ENCODE peak calls at places on chromosomes 4 and X, in six cellular contexts. F is coronary artery, V is heart left ventricle, C is cardiac muscle cell, P is lower lobe of right lung, R is psoas muscle. O is an unnamed sample.

GRCh38 chrX:22559506-22559905 is 286.8 kb downstream of the CBLL2 start:
- DNase-seq in F (no peak), V (no peak), C (no peak), P (no peak), R (no peak), O (no peak)

GRCh38 chrX:148337873-148338272 is 162.5 kb upstream of the AFF2 start:
- DNase-seq in F (no peak), V (no peak), C (no peak), P (no peak), R (no peak), O (no peak)

GRCh38 chr4:144820706-144821105 is 174.8 kb downstream of the HHIP start:
- DNase-seq in F (no peak), V (no peak), C (peak; percentile 84), P (no peak), R (no peak), O (no peak)

GRCh38 chr4:3442959-3443749 is 1.4 kb downstream of the HGFAC start:
- DNase-seq in F (no peak), V (no peak), C (peak; percentile 38), P (no peak), R (peak; percentile 56), O (peak; percentile 64)

GRCh38 chrX:105872921-105873320 is 50.6 kb downstream of the NRK start:
- DNase-seq in F (no peak), V (peak; percentile 4), C (peak; percentile 30), P (no peak), R (no peak), O (no peak)

GRCh38 chr4:86011117-86011516 is 348.7 kb downstream of the MAPK10 start:
- DNase-seq in F (no peak), V (no peak), C (peak; percentile 94), P (no peak), R (no peak), O (no peak)

GRCh38 chr4:8025668-8026067 is 86.0 kb upstream of the AFAP1 start:
- DNase-seq in F (no peak), V (no peak), C (no peak), P (no peak), R (no peak), O (no peak)

GRCh38 chr4:47855350-47855749 is 17.5 kb upstream of the CORIN start:
- DNase-seq in F (no peak), V (no peak), C (no peak), P (no peak), R (no peak), O (no peak)

GRCh38 chr4:42410446-42410845 is 13.2 kb downstream of the SHISA3 start:
- DNase-seq in F (no peak), V (no peak), C (no peak), P (no peak), R (no peak), O (no peak)

GRCh38 chr4:40192286-40193017 is 4.4 kb upstream of the RHOH start:
- DNase-seq in F (no peak), V (no peak), C (no peak), P (no peak), R (no peak), O (no peak)

GRCh38 chrX:155968106-155968714 is 29.3 kb upstream of the IL9R start:
- DNase-seq in F (no peak), V (no peak), C (no peak), P (no peak), R (no peak), O (no peak)

GRCh38 chrX:54452920-54453319 is 12.7 kb downstream of the TSR2 start:
- DNase-seq in F (no peak), V (no peak), C (peak; percentile 12), P (no peak), R (no peak), O (no peak)

GRCh38 chr4:125085-125820 is 952 bp downstream of the ZNF718 start:
- DNase-seq in F (no peak), V (peak; percentile 25), C (peak; percentile 37), P (peak; percentile 66), R (peak; percentile 34), O (peak; percentile 76)

GRCh38 chrX:47608130-47608810 is 11.4 kb downstream of the SYN1 start:
- DNase-seq in F (no peak), V (no peak), C (no peak), P (no peak), R (no peak), O (no peak)

GRCh38 chr4:78691333-78691732 is 84.8 kb upstream of the BMP2K start:
- DNase-seq in F (no peak), V (no peak), C (peak; percentile 38), P (no peak), R (no peak), O (no peak)

GRCh38 chr4:4578981-4579380 is 37.1 kb upstream of the STX18 start:
- DNase-seq in F (no peak), V (no peak), C (no peak), P (no peak), R (no peak), O (no peak)

GRCh38 chrX:154729439-154729838 is 21.4 kb downstream of the GAB3 start:
- DNase-seq in F (no peak), V (no peak), C (no peak), P (no peak), R (no peak), O (no peak)

GRCh38 chrX:154727418-154728323 is 23.2 kb downstream of the GAB3 start:
- DNase-seq in F (no peak), V (peak; percentile 68), C (peak; percentile 80), P (peak; percentile 51), R (peak; percentile 67), O (peak; percentile 40)

GRCh38 chrX:154728791-154729190 is 22.1 kb downstream of the GAB3 start:
- DNase-seq in F (no peak), V (no peak), C (no peak), P (no peak), R (no peak), O (no peak)

GRCh38 chrX:154721155-154721554 is 29.7 kb downstream of the GAB3 start:
- DNase-seq in F (no peak), V (no peak), C (no peak), P (no peak), R (no peak), O (no peak)

DNA sequence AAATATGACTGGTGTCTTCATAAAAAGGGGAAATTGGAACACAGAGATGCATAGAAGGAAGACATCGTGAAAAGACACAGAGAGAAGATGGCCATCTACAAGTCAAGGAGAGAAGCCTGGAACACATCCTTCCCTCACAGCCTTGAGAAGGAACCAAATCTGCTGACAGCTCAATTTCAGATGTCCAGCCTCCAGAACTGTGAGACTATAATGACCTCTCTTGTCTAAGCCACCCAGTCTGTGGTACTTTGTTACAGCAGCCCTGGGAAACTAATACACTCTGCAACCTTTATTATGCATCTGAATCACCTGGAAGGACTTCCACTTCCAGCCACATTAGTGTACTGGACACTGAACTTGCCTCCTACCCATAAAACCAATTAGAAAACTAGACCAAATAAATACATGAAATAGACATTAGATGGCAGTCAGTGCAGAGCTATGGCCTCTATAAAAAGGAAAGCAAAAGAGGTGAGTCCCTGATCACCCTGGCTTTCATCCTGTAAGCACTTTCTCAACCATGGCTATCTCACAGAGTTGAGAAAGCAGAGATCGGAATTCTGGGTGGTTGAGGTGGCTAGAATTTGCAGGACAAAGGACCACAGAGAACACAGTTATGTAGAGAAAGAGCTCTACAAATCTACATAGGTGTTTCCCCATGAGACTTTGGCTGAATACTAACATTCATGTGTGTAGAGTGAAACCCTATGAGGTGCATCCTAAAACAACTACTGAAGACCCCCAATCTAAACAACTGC is 25.7 kb downstream of the GAB3 start:
- DNase-seq in F (no peak), V (no peak), C (no peak), P (no peak), R (no peak), O (no peak)
- TF ChIP-seq CTCF in F (no peak), V (no peak), C (no peak), P (no peak), R (no peak), O (no peak)

DNA sequence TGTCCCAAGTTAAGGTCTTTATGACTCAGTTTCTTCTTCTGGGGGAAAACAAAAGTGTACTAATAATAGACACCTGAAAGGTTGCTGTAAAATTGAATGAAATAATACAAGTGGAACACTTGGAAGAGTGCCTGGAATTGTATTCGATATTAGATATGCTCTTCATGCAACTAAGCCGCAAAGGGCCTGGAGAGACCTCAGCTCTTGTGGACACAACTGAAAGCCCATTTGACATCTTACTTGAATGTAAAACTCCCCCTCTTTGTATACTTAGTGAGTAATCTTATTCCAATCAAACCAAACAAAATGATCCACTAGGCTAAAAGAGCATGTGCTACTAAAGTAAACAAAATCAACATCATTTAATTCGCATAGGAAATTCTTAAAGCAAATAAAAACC is 516 bp upstream of the MAP9 start:
- DNase-seq in F (no peak), V (no peak), C (peak; percentile 38), P (no peak), R (no peak), O (no peak)
- H3K27ac ChIP-seq in F (no peak overlapping the region), V (no peak overlapping the region), C (no peak overlapping the region), P (no peak overlapping the region), R (no peak overlapping the region), O (peak overlapping the region; percentile 55)

GRCh38 chrX:100652266-100652665 is 8.3 kb downstream of the SRPX2 start:
- DNase-seq in F (no peak), V (no peak), C (no peak), P (no peak), R (no peak), O (no peak)

GRCh38 chrX:100649550-100650356 is 5.8 kb downstream of the SRPX2 start:
- DNase-seq in F (peak; percentile 84), V (peak; percentile 47), C (peak; percentile 95), P (peak; percentile 45), R (peak; percentile 77), O (peak; percentile 52)

GRCh38 chrX:100658936-100659335 is 14.9 kb downstream of the SRPX2 start:
- DNase-seq in F (no peak), V (no peak), C (no peak), P (no peak), R (no peak), O (no peak)

GRCh38 chrX:100650841-100651240 is 6.8 kb downstream of the SRPX2 start:
- DNase-seq in F (no peak), V (no peak), C (no peak), P (no peak), R (no peak), O (no peak)

GRCh38 chrX:100654256-100654655 is 10.3 kb downstream of the SRPX2 start:
- DNase-seq in F (no peak), V (peak; percentile 8), C (peak; percentile 48), P (no peak), R (no peak), O (no peak)
- TF ChIP-seq CTCF in F (no peak), V (peak; percentile 9), C (peak; percentile 28), P (no peak), R (no peak), O (no peak)

GRCh38 chrX:73134741-73135140 is 55.4 kb upstream of the PABPC1L2A start:
- DNase-seq in F (no peak), V (no peak), C (no peak), P (no peak), R (no peak), O (no peak)
- H3K27ac ChIP-seq in F (no peak overlapping the region), V (no peak overlapping the region), C (no peak overlapping the region), P (no peak overlapping the region), R (no peak overlapping the region), O (no peak overlapping the region)

O was measured in body of pancreas.